ENCODE peak calls at places on chromosomes 12 and 14, in ten cellular contexts. One of them, this sample, is unnamed.

GRCh38 chr12:19245656-19246055 is 116.1 kb downstream of the PLEKHA5 start:
- DNase-seq in COLO829: no peak
- DNase-seq in activated CD4-positive, alpha-beta T cell treated with anti-CD3 and anti-CD28 coated beads, Interleukin-2, amount 50 U/mL, for 1 hour: no peak
- DNase-seq in nucleus accumbens: no peak
- DNase-seq in activated gamma-delta T cell treated with Interleukin-2 at 50 U/mL for 16 hours: no peak
- DNase-seq in NCI-H446 treated with DMSO at 0.1 percent for 48 hours: no peak
- DNase-seq in stimulated activated CD4-positive, alpha-beta T cell treated with anti-CD3 and anti-CD28 coated beads, TNF-alpha, amount 100 ng/mL, for 1 hour: no peak
- DNase-seq in stimulated activated CD8-positive, alpha-beta memory T cell treated with anti-CD3 and anti-CD28 coated beads, Interleukin-2, amount 100 ng/mL, for 48 hours: no peak
- DNase-seq in ureter: no peak
- DNase-seq in ACHN: no peak
- DNase-seq in this sample: no peak

GRCh38 chr12:51549637-51550036 is 41.4 kb upstream of the SCN8A start:
- DNase-seq in COLO829: no peak
- DNase-seq in activated CD4-positive, alpha-beta T cell treated with anti-CD3 and anti-CD28 coated beads, Interleukin-2, amount 50 U/mL, for 1 hour: no peak
- DNase-seq in nucleus accumbens: no peak
- DNase-seq in activated gamma-delta T cell treated with Interleukin-2 at 50 U/mL for 16 hours: no peak
- DNase-seq in NCI-H446 treated with DMSO at 0.1 percent for 48 hours: no peak
- DNase-seq in stimulated activated CD4-positive, alpha-beta T cell treated with anti-CD3 and anti-CD28 coated beads, TNF-alpha, amount 100 ng/mL, for 1 hour: no peak
- DNase-seq in stimulated activated CD8-positive, alpha-beta memory T cell treated with anti-CD3 and anti-CD28 coated beads, Interleukin-2, amount 100 ng/mL, for 48 hours: no peak
- DNase-seq in ureter: no peak
- DNase-seq in ACHN: no peak
- DNase-seq in this sample: no peak

GRCh38 chr12:14665354-14666348 is 30.7 kb downstream of the GUCY2C start:
- DNase-seq in COLO829: no peak
- DNase-seq in activated CD4-positive, alpha-beta T cell treated with anti-CD3 and anti-CD28 coated beads, Interleukin-2, amount 50 U/mL, for 1 hour: no peak
- DNase-seq in nucleus accumbens: no peak
- DNase-seq in activated gamma-delta T cell treated with Interleukin-2 at 50 U/mL for 16 hours: no peak
- DNase-seq in NCI-H446 treated with DMSO at 0.1 percent for 48 hours: no peak
- DNase-seq in stimulated activated CD4-positive, alpha-beta T cell treated with anti-CD3 and anti-CD28 coated beads, TNF-alpha, amount 100 ng/mL, for 1 hour: no peak
- DNase-seq in stimulated activated CD8-positive, alpha-beta memory T cell treated with anti-CD3 and anti-CD28 coated beads, Interleukin-2, amount 100 ng/mL, for 48 hours: no peak
- DNase-seq in ureter: no peak
- DNase-seq in ACHN: no peak
- DNase-seq in this sample: no peak

GRCh38 chr12:124238886-124239285 is 56.0 kb upstream of the RFLNA start:
- DNase-seq in COLO829: no peak
- DNase-seq in activated CD4-positive, alpha-beta T cell treated with anti-CD3 and anti-CD28 coated beads, Interleukin-2, amount 50 U/mL, for 1 hour: no peak
- DNase-seq in nucleus accumbens: no peak
- DNase-seq in activated gamma-delta T cell treated with Interleukin-2 at 50 U/mL for 16 hours: no peak
- DNase-seq in NCI-H446 treated with DMSO at 0.1 percent for 48 hours: no peak
- DNase-seq in stimulated activated CD4-positive, alpha-beta T cell treated with anti-CD3 and anti-CD28 coated beads, TNF-alpha, amount 100 ng/mL, for 1 hour: no peak
- DNase-seq in stimulated activated CD8-positive, alpha-beta memory T cell treated with anti-CD3 and anti-CD28 coated beads, Interleukin-2, amount 100 ng/mL, for 48 hours: no peak
- DNase-seq in ureter: no peak
- DNase-seq in ACHN: no peak
- DNase-seq in this sample: no peak

GRCh38 chr12:18461738-18462137 is 200.4 kb downstream of the PIK3C2G start:
- DNase-seq in COLO829: no peak
- DNase-seq in activated CD4-positive, alpha-beta T cell treated with anti-CD3 and anti-CD28 coated beads, Interleukin-2, amount 50 U/mL, for 1 hour: no peak
- DNase-seq in nucleus accumbens: no peak
- DNase-seq in activated gamma-delta T cell treated with Interleukin-2 at 50 U/mL for 16 hours: no peak
- DNase-seq in NCI-H446 treated with DMSO at 0.1 percent for 48 hours: no peak
- DNase-seq in stimulated activated CD4-positive, alpha-beta T cell treated with anti-CD3 and anti-CD28 coated beads, TNF-alpha, amount 100 ng/mL, for 1 hour: no peak
- DNase-seq in stimulated activated CD8-positive, alpha-beta memory T cell treated with anti-CD3 and anti-CD28 coated beads, Interleukin-2, amount 100 ng/mL, for 48 hours: no peak
- DNase-seq in ureter: no peak
- DNase-seq in ACHN: no peak
- DNase-seq in this sample: no peak

GRCh38 chr14:23831591-23831990 is 122.0 kb upstream of the DHRS4 start:
- DNase-seq in COLO829: no peak
- DNase-seq in activated CD4-positive, alpha-beta T cell treated with anti-CD3 and anti-CD28 coated beads, Interleukin-2, amount 50 U/mL, for 1 hour: no peak
- DNase-seq in nucleus accumbens: no peak
- DNase-seq in activated gamma-delta T cell treated with Interleukin-2 at 50 U/mL for 16 hours: no peak
- DNase-seq in NCI-H446 treated with DMSO at 0.1 percent for 48 hours: no peak
- DNase-seq in stimulated activated CD4-positive, alpha-beta T cell treated with anti-CD3 and anti-CD28 coated beads, TNF-alpha, amount 100 ng/mL, for 1 hour: no peak
- DNase-seq in stimulated activated CD8-positive, alpha-beta memory T cell treated with anti-CD3 and anti-CD28 coated beads, Interleukin-2, amount 100 ng/mL, for 48 hours: no peak
- DNase-seq in ureter: no peak
- DNase-seq in ACHN: no peak
- DNase-seq in this sample: no peak

GRCh38 chr12:117402363-117402762 is 40.9 kb upstream of the NOS1 start:
- DNase-seq in COLO829: no peak
- DNase-seq in activated CD4-positive, alpha-beta T cell treated with anti-CD3 and anti-CD28 coated beads, Interleukin-2, amount 50 U/mL, for 1 hour: no peak
- DNase-seq in nucleus accumbens: no peak
- DNase-seq in activated gamma-delta T cell treated with Interleukin-2 at 50 U/mL for 16 hours: no peak
- DNase-seq in NCI-H446 treated with DMSO at 0.1 percent for 48 hours: no peak
- DNase-seq in stimulated activated CD4-positive, alpha-beta T cell treated with anti-CD3 and anti-CD28 coated beads, TNF-alpha, amount 100 ng/mL, for 1 hour: no peak
- DNase-seq in stimulated activated CD8-positive, alpha-beta memory T cell treated with anti-CD3 and anti-CD28 coated beads, Interleukin-2, amount 100 ng/mL, for 48 hours: no peak
- DNase-seq in ureter: no peak
- DNase-seq in ACHN: no peak
- DNase-seq in this sample: no peak

GRCh38 chr14:33401326-33401725 is 462.6 kb downstream of the NPAS3 start:
- DNase-seq in COLO829: no peak
- DNase-seq in activated CD4-positive, alpha-beta T cell treated with anti-CD3 and anti-CD28 coated beads, Interleukin-2, amount 50 U/mL, for 1 hour: no peak
- DNase-seq in nucleus accumbens: no peak
- DNase-seq in activated gamma-delta T cell treated with Interleukin-2 at 50 U/mL for 16 hours: no peak
- DNase-seq in NCI-H446 treated with DMSO at 0.1 percent for 48 hours: no peak
- DNase-seq in stimulated activated CD4-positive, alpha-beta T cell treated with anti-CD3 and anti-CD28 coated beads, TNF-alpha, amount 100 ng/mL, for 1 hour: no peak
- DNase-seq in stimulated activated CD8-positive, alpha-beta memory T cell treated with anti-CD3 and anti-CD28 coated beads, Interleukin-2, amount 100 ng/mL, for 48 hours: no peak
- DNase-seq in ureter: no peak
- DNase-seq in ACHN: no peak
- DNase-seq in this sample: no peak

GRCh38 chr12:91947459-91947858 is 198.2 kb downstream of the BTG1 start:
- DNase-seq in COLO829: no peak
- DNase-seq in activated CD4-positive, alpha-beta T cell treated with anti-CD3 and anti-CD28 coated beads, Interleukin-2, amount 50 U/mL, for 1 hour: no peak
- DNase-seq in nucleus accumbens: no peak
- DNase-seq in activated gamma-delta T cell treated with Interleukin-2 at 50 U/mL for 16 hours: no peak
- DNase-seq in NCI-H446 treated with DMSO at 0.1 percent for 48 hours: no peak
- DNase-seq in stimulated activated CD4-positive, alpha-beta T cell treated with anti-CD3 and anti-CD28 coated beads, TNF-alpha, amount 100 ng/mL, for 1 hour: no peak
- DNase-seq in stimulated activated CD8-positive, alpha-beta memory T cell treated with anti-CD3 and anti-CD28 coated beads, Interleukin-2, amount 100 ng/mL, for 48 hours: no peak
- DNase-seq in ureter: no peak
- DNase-seq in ACHN: no peak
- DNase-seq in this sample: no peak

GRCh38 chr12:51819851-51820720 is 28.4 kb downstream of the FIGNL2 start:
- DNase-seq in COLO829: no peak
- DNase-seq in activated CD4-positive, alpha-beta T cell treated with anti-CD3 and anti-CD28 coated beads, Interleukin-2, amount 50 U/mL, for 1 hour: no peak
- DNase-seq in nucleus accumbens: peak; percentile 59
- DNase-seq in activated gamma-delta T cell treated with Interleukin-2 at 50 U/mL for 16 hours: no peak
- DNase-seq in NCI-H446 treated with DMSO at 0.1 percent for 48 hours: peak; percentile 24
- DNase-seq in stimulated activated CD4-positive, alpha-beta T cell treated with anti-CD3 and anti-CD28 coated beads, TNF-alpha, amount 100 ng/mL, for 1 hour: no peak
- DNase-seq in stimulated activated CD8-positive, alpha-beta memory T cell treated with anti-CD3 and anti-CD28 coated beads, Interleukin-2, amount 100 ng/mL, for 48 hours: no peak
- DNase-seq in ureter: no peak
- DNase-seq in ACHN: no peak
- DNase-seq in this sample: peak; percentile 55

GRCh38 chr12:113261847-113262470 is 40.7 kb downstream of the TPCN1 start:
- DNase-seq in COLO829: no peak
- DNase-seq in activated CD4-positive, alpha-beta T cell treated with anti-CD3 and anti-CD28 coated beads, Interleukin-2, amount 50 U/mL, for 1 hour: no peak
- DNase-seq in nucleus accumbens: no peak
- DNase-seq in activated gamma-delta T cell treated with Interleukin-2 at 50 U/mL for 16 hours: no peak
- DNase-seq in NCI-H446 treated with DMSO at 0.1 percent for 48 hours: no peak
- DNase-seq in stimulated activated CD4-positive, alpha-beta T cell treated with anti-CD3 and anti-CD28 coated beads, TNF-alpha, amount 100 ng/mL, for 1 hour: no peak
- DNase-seq in stimulated activated CD8-positive, alpha-beta memory T cell treated with anti-CD3 and anti-CD28 coated beads, Interleukin-2, amount 100 ng/mL, for 48 hours: no peak
- DNase-seq in ureter: no peak
- DNase-seq in ACHN: no peak
- DNase-seq in this sample: no peak

GRCh38 chr12:6536894-6537579 is 2.7 kb downstream of the GAPDH start:
- DNase-seq in COLO829: no peak
- DNase-seq in activated CD4-positive, alpha-beta T cell treated with anti-CD3 and anti-CD28 coated beads, Interleukin-2, amount 50 U/mL, for 1 hour: no peak
- DNase-seq in nucleus accumbens: no peak
- DNase-seq in activated gamma-delta T cell treated with Interleukin-2 at 50 U/mL for 16 hours: no peak
- DNase-seq in NCI-H446 treated with DMSO at 0.1 percent for 48 hours: no peak
- DNase-seq in stimulated activated CD4-positive, alpha-beta T cell treated with anti-CD3 and anti-CD28 coated beads, TNF-alpha, amount 100 ng/mL, for 1 hour: no peak
- DNase-seq in stimulated activated CD8-positive, alpha-beta memory T cell treated with anti-CD3 and anti-CD28 coated beads, Interleukin-2, amount 100 ng/mL, for 48 hours: no peak
- DNase-seq in ureter: no peak
- DNase-seq in ACHN: no peak
- DNase-seq in this sample: no peak

GRCh38 chr12:93938317-93938716 is 210.1 kb upstream of the PLXNC1 start:
- DNase-seq in COLO829: no peak
- DNase-seq in activated CD4-positive, alpha-beta T cell treated with anti-CD3 and anti-CD28 coated beads, Interleukin-2, amount 50 U/mL, for 1 hour: no peak
- DNase-seq in nucleus accumbens: no peak
- DNase-seq in activated gamma-delta T cell treated with Interleukin-2 at 50 U/mL for 16 hours: no peak
- DNase-seq in NCI-H446 treated with DMSO at 0.1 percent for 48 hours: no peak
- DNase-seq in stimulated activated CD4-positive, alpha-beta T cell treated with anti-CD3 and anti-CD28 coated beads, TNF-alpha, amount 100 ng/mL, for 1 hour: no peak
- DNase-seq in stimulated activated CD8-positive, alpha-beta memory T cell treated with anti-CD3 and anti-CD28 coated beads, Interleukin-2, amount 100 ng/mL, for 48 hours: no peak
- DNase-seq in ureter: no peak
- DNase-seq in ACHN: no peak
- DNase-seq in this sample: no peak

This sample was measured in frontal cortex.